ENCODE peak calls at places on chromosome X, in five cellular contexts. F is T-helper 1 cell, L is GM12892, E is cardiac muscle cell, V is lower leg skin. U is an unnamed sample.

GRCh38 chrX:93985621-93986020 is 311.6 kb downstream of the FAM133A start:
- DNase-seq in F (no peak), L (no peak), E (no peak), V (no peak), U (no peak)

GRCh38 chrX:43375146-43375545 is 281.0 kb upstream of the MAOA start:
- DNase-seq in F (no peak), L (no peak), E (no peak), V (no peak), U (no peak)

GRCh38 chrX:42746606-42747005 is 31.4 kb downstream of the PPP1R2C start:
- DNase-seq in F (no peak), L (no peak), E (no peak), V (no peak), U (no peak)

GRCh38 chrX:33205321-33205720 is 6.0 kb downstream of the DMD start:
- DNase-seq in F (no peak), L (no peak), E (no peak), V (no peak), U (no peak)

GRCh38 chrX:105314468-105314867 is 94.0 kb upstream of the TEX13A start:
- DNase-seq in F (no peak), L (no peak), E (no peak), V (no peak), U (no peak)

GRCh38 chrX:49767231-49767630 is 61.9 kb upstream of the PAGE4 start:
- DNase-seq in F (no peak), L (no peak), E (no peak), V (no peak), U (no peak)

GRCh38 chrX:68938244-68939004 is 109.6 kb downstream of the EFNB1 start:
- DNase-seq in F (no peak), L (no peak), E (no peak), V (no peak), U (no peak)

GRCh38 chrX:96692911-96693310 is 8.3 kb downstream of the DIAPH2 start:
- DNase-seq in F (no peak), L (no peak), E (no peak), V (no peak), U (no peak)

GRCh38 chrX:46573331-46573895 is at the start of gene CHST7:
- DNase-seq in F (peak), L (no peak), E (peak), V (peak), U (peak)

GRCh38 chrX:23732704-23733103 is 10.4 kb downstream of the ACOT9 start:
- DNase-seq in F (no peak), L (no peak), E (no peak), V (no peak), U (peak)

GRCh38 chrX:153983321-153983729 is 10.8 kb downstream of the TMEM187 start:
- DNase-seq in F (no peak), L (no peak), E (no peak), V (no peak), U (no peak)

GRCh38 chrX:22526339-22526738 is 253.6 kb downstream of the CBLL2 start:
- DNase-seq in F (no peak), L (no peak), E (no peak), V (no peak), U (peak)

GRCh38 chrX:23817979-23818336 is 35.0 kb downstream of the SAT1 start:
- DNase-seq in F (no peak), L (no peak), E (no peak), V (no peak), U (no peak)

GRCh38 chrX:69305333-69306062 is 140.2 kb upstream of the PJA1 start:
- DNase-seq in F (no peak), L (no peak), E (no peak), V (no peak), U (no peak)

GRCh38 chrX:38800981-38801845 is at the start of gene MID1IP1:
- DNase-seq in F (peak), L (no peak), E (peak), V (peak), U (peak)

GRCh38 chrX:116232833-116233232 is 62.3 kb downstream of the AGTR2 start:
- DNase-seq in F (no peak), L (no peak), E (no peak), V (no peak), U (no peak)

GRCh38 chrX:113950081-113950678 is 633.7 kb upstream of the HTR2C start:
- DNase-seq in F (no peak), L (no peak), E (no peak), V (no peak), U (no peak)

GRCh38 chrX:49856819-49857218 is 22.5 kb upstream of the USP27X start:
- DNase-seq in F (no peak), L (no peak), E (no peak), V (no peak), U (no peak)

GRCh38 chrX:17291998-17292658 is 82.9 kb upstream of the NHS start:
- DNase-seq in F (no peak), L (no peak), E (no peak), V (no peak), U (no peak)

GRCh38 chrX:20514358-20514757 is 247.6 kb upstream of the RPS6KA3 start:
- DNase-seq in F (no peak), L (no peak), E (no peak), V (no peak), U (no peak)

GRCh38 chrX:45852884-45853283 is 652.2 kb upstream of the DIPK2B start:
- DNase-seq in F (no peak), L (no peak), E (no peak), V (no peak), U (no peak)

GRCh38 chrX:151985955-151986354 is 11.5 kb upstream of the GABRE start:
- DNase-seq in F (no peak), L (no peak), E (no peak), V (no peak), U (no peak)

GRCh38 chrX:129193357-129193756 is 329.9 kb downstream of the SMARCA1 start:
- DNase-seq in F (no peak), L (no peak), E (no peak), V (no peak), U (no peak)

GRCh38 chrX:30957753-30958152 is 68.7 kb upstream of the TAB3 start:
- DNase-seq in F (no peak), L (no peak), E (peak), V (peak), U (no peak)

GRCh38 chrX:46666831-46667230 is 92.1 kb downstream of the SLC9A7 start:
- DNase-seq in F (no peak), L (no peak), E (no peak), V (no peak), U (no peak)

GRCh38 chrX:111283446-111283845 is 13.2 kb upstream of the CAPN6 start:
- DNase-seq in F (no peak), L (no peak), E (no peak), V (no peak), U (no peak)

GRCh38 chrX:8721536-8721935 is 10.4 kb downstream of the ANOS1 start:
- DNase-seq in F (no peak), L (no peak), E (peak), V (no peak), U (no peak)

GRCh38 chrX:45840411-45840950 is 639.8 kb upstream of the DIPK2B start:
- DNase-seq in F (no peak), L (no peak), E (no peak), V (no peak), U (no peak)

GRCh38 chrX:10582215-10582733 is 38.1 kb downstream of the MID1 start:
- DNase-seq in F (no peak), L (no peak), E (no peak), V (no peak), U (no peak)

GRCh38 chrX:72316408-72317079 is 10.8 kb upstream of the CITED1 start:
- DNase-seq in F (no peak), L (no peak), E (no peak), V (no peak), U (no peak)

GRCh38 chrX:110418857-110419249 is 60.2 kb downstream of the RTL9 start:
- DNase-seq in F (no peak), L (no peak), E (no peak), V (no peak), U (no peak)

GRCh38 chrX:154751669-154752271 is 893 bp upstream of the GAB3 start:
- DNase-seq in F (no peak), L (no peak), E (peak), V (no peak), U (no peak)

GRCh38 chrX:11421816-11422528 is 128.8 kb downstream of the AMELX start:
- DNase-seq in F (no peak), L (no peak), E (no peak), V (no peak), U (no peak)

GRCh38 chrX:66717926-66718325 is 79.0 kb upstream of the EDA2R start:
- DNase-seq in F (no peak), L (no peak), E (no peak), V (no peak), U (no peak)

GRCh38 chrX:72712094-72712755 is 1.9 kb downstream of the PHKA1 start:
- DNase-seq in F (no peak), L (no peak), E (no peak), V (no peak), U (no peak)

GRCh38 chrX:53452812-53453211 is 18.6 kb upstream of the HSD17B10 start:
- DNase-seq in F (no peak), L (no peak), E (no peak), V (no peak), U (no peak)

GRCh38 chrX:40290519-40290918 is 192.8 kb upstream of the BCOR start:
- DNase-seq in F (no peak), L (no peak), E (no peak), V (no peak), U (no peak)

GRCh38 chrX:56794404-56794803 is 65.4 kb downstream of the NBDY start:
- DNase-seq in F (no peak), L (no peak), E (no peak), V (no peak), U (no peak)

U was measured in GM10248.